ENCODE peak calls at places on chromosome X, in nine cellular contexts. X, R, S, D, N, O, F, T and J are unnamed samples.
A peak's percentile ranks its signal among the peaks of the same experiment; 100 is the strongest.

GRCh38 chrX:20451936-20452335 is 185.2 kb upstream of the RPS6KA3 start:
- DNase-seq in T (no peak), S (no peak), X (no peak), D (no peak), F (no peak), O (no peak), R (no peak), N (no peak), J (no peak)

GRCh38 chrX:123920065-123920785 is 41.3 kb upstream of the STAG2 start:
- DNase-seq in F (no peak), X (no peak), N (no peak), R (peak; percentile 28), D (peak; percentile 54), O (no peak), T (peak; percentile 25), S (no peak), J (no peak)

GRCh38 chrX:40244980-40245379 is 147.2 kb upstream of the BCOR start:
- DNase-seq in S (peak; percentile 68), X (no peak), N (no peak), F (no peak), O (no peak), D (no peak), T (no peak), R (no peak), J (no peak)

GRCh38 chrX:135345328-135345645 is 36.0 kb downstream of the ETDC start:
- DNase-seq in R (peak; percentile 2), X (peak; percentile 38), O (no peak), T (no peak), D (peak; percentile 58), S (peak; percentile 30), F (no peak), N (peak; percentile 2), J (no peak)

GRCh38 chrX:50442426-50443116 is 28.1 kb downstream of the DGKK start:
- DNase-seq in D (no peak), O (no peak), R (no peak), S (no peak), X (no peak), F (no peak), T (no peak), N (no peak), J (no peak)

GRCh38 chrX:133250184-133251080 is 32.3 kb upstream of the TFDP3 start:
- DNase-seq in R (no peak), S (no peak), N (no peak), T (no peak), D (no peak), F (peak; percentile 43), O (no peak), X (no peak), J (no peak)

GRCh38 chrX:49627030-49627777 is 28.4 kb downstream of the GAGE1 start:
- DNase-seq in X (no peak), N (peak; percentile 32), F (peak; percentile 6), D (no peak), T (peak; percentile 44), O (no peak), S (peak; percentile 52), R (peak; percentile 2), J (no peak)

GRCh38 chrX:154409222-154409871 is at the start of gene DNASE1L1:
- DNase-seq in F (peak; percentile 83), N (peak; percentile 57), O (peak; percentile 93), S (no peak), T (peak; percentile 91), X (no peak), R (peak; percentile 83), D (peak; percentile 89), J (no peak)

GRCh38 chrX:97310373-97310772 is 426.7 kb downstream of the RPA4 start:
- DNase-seq in F (no peak), D (no peak), S (no peak), N (no peak), R (no peak), O (no peak), T (peak; percentile 9), X (no peak), J (no peak)

GRCh38 chrX:25178555-25178954 is 162.8 kb upstream of the ARX start:
- DNase-seq in F (no peak), N (no peak), O (no peak), D (no peak), X (no peak), S (no peak), T (no peak), R (no peak), J (no peak)

GRCh38 chrX:144586756-144587155 is 660.5 kb upstream of the SPANXN1 start:
- DNase-seq in R (no peak), D (peak; percentile 0), F (no peak), X (no peak), O (no peak), S (no peak), T (no peak), N (no peak), J (peak; percentile 38)

GRCh38 chrX:18149454-18149853 is 71.2 kb downstream of the BEND2 start:
- DNase-seq in R (peak; percentile 0), X (no peak), S (no peak), F (peak; percentile 3), N (no peak), T (peak; percentile 66), D (no peak), O (no peak), J (no peak)

GRCh38 chrX:45344597-45344996 is 143.9 kb upstream of the DIPK2B start:
- DNase-seq in X (no peak), R (no peak), N (no peak), D (peak; percentile 85), S (no peak), F (no peak), T (no peak), O (no peak), J (no peak)

GRCh38 chrX:66602381-66602938 is 36.4 kb downstream of the EDA2R start:
- DNase-seq in F (peak; percentile 0), R (no peak), T (no peak), O (no peak), S (no peak), X (no peak), N (no peak), D (no peak), J (no peak)

GRCh38 chrX:133544105-133544504 is 128.8 kb upstream of the GPC4 start:
- DNase-seq in O (no peak), N (no peak), X (no peak), R (peak; percentile 25), F (peak; percentile 65), S (no peak), D (peak; percentile 20), T (peak; percentile 58), J (no peak)

GRCh38 chrX:97026406-97026805 is 142.7 kb downstream of the RPA4 start:
- DNase-seq in N (no peak), R (peak; percentile 6), D (no peak), X (no peak), O (no peak), S (peak; percentile 21), F (no peak), T (peak; percentile 19), J (no peak)